ENCODE peak calls at places on chromosomes 12 and 14, in seven cellular contexts. N is Calu3; T is HEK293T; J is astrocyte of the spinal cord; F is right cardiac atrium; O is GM04504; B is stimulated activated CD4-positive, alpha-beta T cell treated with anti-CD3 and anti-CD28 coated beads, Interleukin-4, amount 100 ng/mL, for 24 hours. R is an unnamed sample.

GRCh38 chr14:95434161-95434560 is 82.3 kb downstream of the SYNE3 start:
- DNase-seq in N (no peak), T (no peak), J (no peak), F (no peak), O (no peak), B (no peak), R (no peak)

GRCh38 chr14:51066576-51066975 is 28.3 kb downstream of the TRIM9 start:
- DNase-seq in N (no peak), T (no peak), J (no peak), F (no peak), O (no peak), B (no peak), R (no peak)

GRCh38 chr12:116317986-116318737 is 40.7 kb upstream of the MED13L start:
- DNase-seq in N (no peak), T (no peak), J (no peak), F (no peak), O (no peak), B (no peak), R (no peak)

GRCh38 chr14:57963071-57963470 is 97.2 kb upstream of the SLC35F4 start:
- DNase-seq in N (no peak), T (no peak), J (no peak), F (no peak), O (no peak), B (no peak), R (no peak)

GRCh38 chr14:100419856-100420255 is 96.7 kb downstream of the SLC25A47 start:
- DNase-seq in N (no peak), T (peak), J (no peak), F (no peak), O (no peak), B (no peak), R (no peak)

GRCh38 chr12:105156260-105156659 is 48.7 kb downstream of the WASHC4 start:
- DNase-seq in N (no peak), T (no peak), J (no peak), F (no peak), O (no peak), B (no peak), R (no peak)

GRCh38 chr12:27343255-27344000 is 10.8 kb downstream of the BMAL2 start:
- DNase-seq in N (peak), T (no peak), J (peak), F (no peak), O (peak), B (no peak), R (no peak)

GRCh38 chr14:87186745-87187144 is 806.2 kb downstream of the GALC start:
- DNase-seq in N (no peak), T (no peak), J (no peak), F (no peak), O (no peak), B (no peak), R (no peak)

GRCh38 chr12:117125275-117125613 is 26.0 kb upstream of the TESC start:
- DNase-seq in N (no peak), T (no peak), J (no peak), F (no peak), O (no peak), B (no peak), R (no peak)

GRCh38 chr12:69330475-69331473 is 17.4 kb upstream of the LYZ start:
- DNase-seq in N (peak), T (peak), J (peak), F (peak), O (no peak), B (peak), R (peak)

GRCh38 chr12:68317047-68317667 is 15.0 kb downstream of the MDM1 start:
- DNase-seq in N (peak), T (peak), J (peak), F (no peak), O (no peak), B (peak), R (no peak)

GRCh38 chr12:100954118-100954517 is 159.5 kb downstream of the ANO4 start:
- DNase-seq in N (no peak), T (no peak), J (no peak), F (no peak), O (no peak), B (no peak), R (no peak)

GRCh38 chr14:24710403-24711063 is 76.5 kb upstream of the GZMB start:
- DNase-seq in N (peak), T (peak), J (peak), F (peak), O (peak), B (peak), R (peak)

GRCh38 chr12:31594681-31595080 is 3.7 kb upstream of the DENND5B start:
- DNase-seq in N (no peak), T (no peak), J (no peak), F (no peak), O (no peak), B (no peak), R (no peak)

GRCh38 chr14:65164068-65164824 is 61.9 kb upstream of the MAX start:
- DNase-seq in N (peak), T (peak), J (peak), F (no peak), O (no peak), B (peak), R (no peak)

GRCh38 chr14:88333036-88333435 is 10.0 kb upstream of the KCNK10 start:
- DNase-seq in N (no peak), T (no peak), J (no peak), F (no peak), O (no peak), B (no peak), R (no peak)

GRCh38 chr12:49059385-49060232 is 985 bp downstream of the KMT2D start:
- DNase-seq in N (peak), T (peak), J (no peak), F (no peak), O (no peak), B (peak), R (no peak)

GRCh38 chr12:130521375-130522124 is 183.9 kb downstream of the PIWIL1 start:
- DNase-seq in N (no peak), T (no peak), J (no peak), F (no peak), O (no peak), B (no peak), R (no peak)

GRCh38 chr12:40829738-40830144 is 137.5 kb downstream of the CNTN1 start:
- DNase-seq in N (no peak), T (no peak), J (peak), F (no peak), O (no peak), B (no peak), R (no peak)

GRCh38 chr12:4134434-4134762 is 139.2 kb upstream of the CCND2 start:
- DNase-seq in N (no peak), T (no peak), J (no peak), F (no peak), O (no peak), B (no peak), R (no peak)

GRCh38 chr14:70803321-70804110 is 5.8 kb downstream of the MAP3K9 start:
- DNase-seq in N (no peak), T (no peak), J (no peak), F (no peak), O (no peak), B (no peak), R (no peak)